ENCODE peak calls at places on chromosome 5, in five cellular contexts. One of them, this sample, is unnamed.

GRCh38 chr5:2695200-2695891 is 56.1 kb downstream of the IRX2 start:
- DNase-seq in lower leg skin: no peak
- DNase-seq in adrenal gland: peak; percentile 3
- DNase-seq in stomach: peak; percentile 44
- DNase-seq in IMR-90: no peak
- DNase-seq in this sample: no peak

GRCh38 chr5:9444346-9444745 is 101.5 kb downstream of the SEMA5A start:
- DNase-seq in lower leg skin: no peak
- DNase-seq in adrenal gland: no peak
- DNase-seq in IMR-90: no peak
- DNase-seq in stomach: no peak
- DNase-seq in this sample: no peak

GRCh38 chr5:168404366-168404765 is 81.9 kb upstream of the RARS1 start:
- DNase-seq in stomach: no peak
- DNase-seq in lower leg skin: no peak
- DNase-seq in adrenal gland: no peak
- DNase-seq in IMR-90: peak; percentile 92
- DNase-seq in this sample: no peak

GRCh38 chr5:177025139-177025538 is 2.6 kb downstream of the ZNF346 start:
- DNase-seq in stomach: no peak
- DNase-seq in adrenal gland: no peak
- DNase-seq in IMR-90: no peak
- DNase-seq in lower leg skin: no peak
- DNase-seq in this sample: no peak

GRCh38 chr5:132747693-132748440 is 641 bp downstream of the CCNI2 start:
- DNase-seq in lower leg skin: no peak
- DNase-seq in adrenal gland: no peak
- DNase-seq in IMR-90: no peak
- DNase-seq in stomach: peak; percentile 46
- DNase-seq in this sample: peak; percentile 70

GRCh38 chr5:19615661-19616060 is 372.3 kb downstream of the CDH18 start:
- DNase-seq in stomach: no peak
- DNase-seq in IMR-90: no peak
- DNase-seq in lower leg skin: no peak
- DNase-seq in adrenal gland: no peak
- DNase-seq in this sample: no peak

GRCh38 chr5:4540375-4541173 is 599.6 kb upstream of the ADAMTS16 start:
- DNase-seq in adrenal gland: no peak
- DNase-seq in lower leg skin: no peak
- DNase-seq in IMR-90: no peak
- DNase-seq in stomach: no peak
- DNase-seq in this sample: no peak

GRCh38 chr5:139315056-139315455 is 21.5 kb downstream of the MATR3 start:
- DNase-seq in lower leg skin: no peak
- DNase-seq in adrenal gland: no peak
- DNase-seq in stomach: no peak
- DNase-seq in IMR-90: no peak
- DNase-seq in this sample: no peak

GRCh38 chr5:149403923-149404745 is 25.0 kb upstream of the IL17B start:
- DNase-seq in IMR-90: peak; percentile 93
- DNase-seq in adrenal gland: no peak
- DNase-seq in stomach: no peak
- DNase-seq in lower leg skin: no peak
- DNase-seq in this sample: no peak

GRCh38 chr5:1445313-1445894 is at the start of gene SLC6A3:
- DNase-seq in stomach: peak; percentile 27
- DNase-seq in IMR-90: no peak
- DNase-seq in adrenal gland: no peak
- DNase-seq in lower leg skin: peak; percentile 83
- DNase-seq in this sample: peak; percentile 55

GRCh38 chr5:133714161-133714915 is 102.0 kb upstream of the FSTL4 start:
- DNase-seq in stomach: no peak
- DNase-seq in adrenal gland: peak; percentile 21
- DNase-seq in IMR-90: no peak
- DNase-seq in lower leg skin: peak; percentile 52
- DNase-seq in this sample: no peak

GRCh38 chr5:140882591-140882899 is 621 bp downstream of the PCDHA13 start:
- DNase-seq in lower leg skin: no peak
- DNase-seq in IMR-90: no peak
- DNase-seq in stomach: no peak
- DNase-seq in adrenal gland: no peak
- DNase-seq in this sample: no peak

GRCh38 chr5:173730610-173731302 is 114.3 kb upstream of the BOD1 start:
- DNase-seq in stomach: no peak
- DNase-seq in IMR-90: no peak
- DNase-seq in adrenal gland: no peak
- DNase-seq in lower leg skin: no peak
- DNase-seq in this sample: no peak

GRCh38 chr5:133708451-133708850 is 96.1 kb upstream of the FSTL4 start:
- DNase-seq in adrenal gland: peak; percentile 13
- DNase-seq in stomach: no peak
- DNase-seq in lower leg skin: peak; percentile 25
- DNase-seq in IMR-90: no peak
- DNase-seq in this sample: no peak

GRCh38 chr5:33793836-33794549 is 97.8 kb downstream of the ADAMTS12 start:
- DNase-seq in adrenal gland: no peak
- DNase-seq in IMR-90: no peak
- DNase-seq in stomach: no peak
- DNase-seq in lower leg skin: no peak
- DNase-seq in this sample: no peak

GRCh38 chr5:148125641-148126040 is 42.7 kb upstream of the SPINK14 start:
- DNase-seq in IMR-90: peak; percentile 8
- DNase-seq in stomach: no peak
- DNase-seq in lower leg skin: no peak
- DNase-seq in adrenal gland: no peak
- DNase-seq in this sample: no peak

GRCh38 chr5:5342784-5343183 is 79.7 kb upstream of the ICE1 start:
- DNase-seq in stomach: no peak
- DNase-seq in IMR-90: peak; percentile 13
- DNase-seq in adrenal gland: no peak
- DNase-seq in lower leg skin: no peak
- DNase-seq in this sample: no peak

GRCh38 chr5:2366816-2367215 is 384.7 kb downstream of the IRX2 start:
- DNase-seq in adrenal gland: no peak
- DNase-seq in lower leg skin: no peak
- DNase-seq in stomach: no peak
- DNase-seq in IMR-90: no peak
- DNase-seq in this sample: no peak

GRCh38 chr5:132223861-132224260 is 3.8 kb downstream of the P4HA2 start:
- DNase-seq in adrenal gland: no peak
- DNase-seq in IMR-90: no peak
- DNase-seq in lower leg skin: peak; percentile 61
- DNase-seq in stomach: no peak
- DNase-seq in this sample: no peak

GRCh38 chr5:172731286-172732073 is 39.5 kb downstream of the DUSP1 start:
- DNase-seq in IMR-90: no peak
- DNase-seq in lower leg skin: peak; percentile 93
- DNase-seq in adrenal gland: peak; percentile 82
- DNase-seq in stomach: peak; percentile 83
- DNase-seq in this sample: peak; percentile 63

GRCh38 chr5:61702784-61703183 is 370.7 kb downstream of the ZSWIM6 start:
- DNase-seq in adrenal gland: no peak
- DNase-seq in IMR-90: no peak
- DNase-seq in stomach: no peak
- DNase-seq in lower leg skin: no peak
- DNase-seq in this sample: no peak

GRCh38 chr5:40436535-40437237 is 243.0 kb upstream of the PTGER4 start:
- DNase-seq in adrenal gland: no peak
- DNase-seq in lower leg skin: no peak
- DNase-seq in stomach: no peak
- DNase-seq in IMR-90: no peak
- DNase-seq in this sample: no peak
- H3K4me3 ChIP-seq in adrenal gland: no peak overlapping the region
- H3K4me3 ChIP-seq in lower leg skin: no peak overlapping the region
- H3K4me3 ChIP-seq in stomach: no peak overlapping the region
- H3K4me3 ChIP-seq in IMR-90: no peak overlapping the region
- H3K4me3 ChIP-seq in this sample: no peak overlapping the region

GRCh38 chr5:146659961-146660360 is 144.0 kb upstream of the GPR151 start:
- DNase-seq in adrenal gland: no peak
- DNase-seq in IMR-90: no peak
- DNase-seq in lower leg skin: no peak
- DNase-seq in stomach: no peak
- DNase-seq in this sample: no peak

GRCh38 chr5:146660381-146660960 is 144.5 kb upstream of the GPR151 start:
- DNase-seq in stomach: no peak
- DNase-seq in adrenal gland: no peak
- DNase-seq in IMR-90: no peak
- DNase-seq in lower leg skin: no peak
- DNase-seq in this sample: no peak

GRCh38 chr5:146652547-146652946 is 136.6 kb upstream of the GPR151 start:
- DNase-seq in stomach: no peak
- DNase-seq in lower leg skin: no peak
- DNase-seq in adrenal gland: no peak
- DNase-seq in IMR-90: no peak
- DNase-seq in this sample: no peak

GRCh38 chr5:146653560-146653959 is 137.6 kb upstream of the GPR151 start:
- DNase-seq in stomach: no peak
- DNase-seq in adrenal gland: no peak
- DNase-seq in lower leg skin: no peak
- DNase-seq in IMR-90: no peak
- DNase-seq in this sample: no peak

GRCh38 chr5:146656638-146657037 is 140.6 kb upstream of the GPR151 start:
- DNase-seq in adrenal gland: no peak
- DNase-seq in stomach: no peak
- DNase-seq in lower leg skin: no peak
- DNase-seq in IMR-90: no peak
- DNase-seq in this sample: no peak
- TF ChIP-seq POLR2A in adrenal gland: no peak
- TF ChIP-seq POLR2A in stomach: no peak
- TF ChIP-seq POLR2A in lower leg skin: no peak
- TF ChIP-seq POLR2A in IMR-90: no peak
- TF ChIP-seq POLR2A in this sample: no peak

DNA sequence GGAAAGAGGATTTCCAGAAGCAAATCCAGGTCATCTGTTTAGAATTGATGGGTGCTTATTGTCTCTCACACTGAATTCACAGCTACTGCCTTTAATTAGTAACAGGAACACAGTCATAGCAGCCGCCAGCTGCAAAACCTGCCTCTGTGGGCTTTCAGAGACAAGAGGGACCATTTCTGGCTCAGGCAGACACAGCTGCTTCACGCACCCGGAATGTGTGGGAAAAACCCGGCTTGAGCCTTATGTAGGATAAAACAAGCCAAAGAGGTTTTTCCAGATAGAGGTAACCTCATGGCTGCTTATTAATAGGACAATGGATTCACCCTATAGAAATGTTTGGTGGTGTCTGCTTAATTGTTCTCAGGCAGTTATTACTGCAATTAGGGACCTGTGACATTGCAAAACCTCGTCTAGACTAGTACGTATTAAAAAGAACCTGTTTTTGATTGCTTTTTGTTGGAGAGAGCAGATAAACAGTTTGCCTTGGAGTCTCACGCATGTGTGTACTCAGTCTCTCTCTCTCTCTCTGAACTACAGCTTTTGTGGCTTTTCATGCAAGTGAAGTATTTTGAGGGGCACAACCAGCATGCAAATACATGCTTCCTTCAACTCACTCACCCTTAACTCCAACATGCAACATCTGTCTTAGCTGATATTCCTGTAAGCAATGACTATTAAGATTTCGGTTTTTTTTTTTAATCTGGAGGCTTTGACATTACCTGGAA is 302.7 kb downstream of the PLK2 start:
- DNase-seq in IMR-90: peak; percentile 53
- DNase-seq in stomach: no peak
- DNase-seq in lower leg skin: no peak
- DNase-seq in adrenal gland: no peak
- DNase-seq in this sample: no peak
- TF ChIP-seq CTCF in IMR-90: no peak
- TF ChIP-seq CTCF in stomach: no peak
- TF ChIP-seq CTCF in lower leg skin: no peak
- TF ChIP-seq CTCF in adrenal gland: no peak
- TF ChIP-seq CTCF in this sample: no peak

DNA sequence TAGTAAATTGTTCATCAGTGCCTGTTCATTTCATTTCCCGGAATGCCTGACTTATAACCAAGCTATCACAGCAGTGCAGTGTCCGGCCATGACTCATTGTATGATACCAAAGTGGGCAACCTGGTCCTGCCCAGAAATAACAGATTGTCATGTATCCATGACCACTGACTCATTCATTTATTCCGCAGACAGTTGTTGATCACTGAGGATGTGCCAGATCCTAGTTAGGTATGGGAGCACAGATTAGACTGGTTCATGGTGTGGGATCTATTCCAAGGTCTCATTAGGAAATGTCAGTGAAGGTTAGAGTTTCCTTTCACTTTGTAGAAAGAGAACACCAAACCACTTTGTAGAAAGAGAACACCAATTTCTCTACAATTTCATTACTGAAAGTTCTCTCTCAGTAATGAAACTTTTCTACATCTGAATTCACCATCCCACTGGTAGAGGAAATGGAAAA is 8.7 kb downstream of the NREP start:
- DNase-seq in adrenal gland: peak; percentile 68
- DNase-seq in stomach: no peak
- DNase-seq in IMR-90: peak; percentile 91
- DNase-seq in lower leg skin: no peak
- DNase-seq in this sample: no peak
- H3K4me3 ChIP-seq in adrenal gland: no peak overlapping the region
- H3K4me3 ChIP-seq in stomach: no peak overlapping the region
- H3K4me3 ChIP-seq in IMR-90: peak overlapping the region; percentile 16
- H3K4me3 ChIP-seq in lower leg skin: no peak overlapping the region
- H3K4me3 ChIP-seq in this sample: no peak overlapping the region

GRCh38 chr5:80487829-80488708 is at the start of gene FAM151B:
- DNase-seq in stomach: peak; percentile 95
- DNase-seq in adrenal gland: peak; percentile 91
- DNase-seq in lower leg skin: peak; percentile 93
- DNase-seq in IMR-90: peak; percentile 87
- DNase-seq in this sample: peak; percentile 86
- TF ChIP-seq POLR2A in stomach: no peak
- TF ChIP-seq POLR2A in adrenal gland: peak; percentile 75
- TF ChIP-seq POLR2A in lower leg skin: no peak
- TF ChIP-seq POLR2A in IMR-90: peak; percentile 52
- TF ChIP-seq POLR2A in this sample: peak; percentile 45